ENCODE peak calls at places on chromosomes 13 and 19, in nine cellular contexts. E, X, C, Y, R, J, Z, O and L are unnamed samples. For H3K27me3, the result is how much of the 10 kb centered on the place peaks cover.

GRCh38 chr19:45097776-45098520 is 5.0 kb downstream of the PPP1R37 start:
- DNase-seq in R (no peak), Z (peak), Y (no peak), O (no peak), J (peak), X (peak), C (no peak), E (peak), L (peak)

GRCh38 chr19:7919681-7920519 is at the start of gene SNAPC2:
- DNase-seq in R (peak), J (peak), Z (peak), E (peak), Y (peak), O (peak), X (peak), C (peak), L (peak)

GRCh38 chr13:58324130-58324529 is 692.6 kb downstream of the PCDH17 start:
- DNase-seq in X (no peak), Y (no peak), J (no peak), E (no peak), C (no peak), Z (no peak), O (no peak), R (no peak), L (no peak)

GRCh38 chr13:67515895-67516294 is 285.8 kb upstream of the PCDH9 start:
- DNase-seq in E (no peak), R (no peak), Z (no peak), C (no peak), X (peak), O (no peak), Y (no peak), J (no peak), L (no peak)

GRCh38 chr19:30074096-30074495 is 132.1 kb downstream of the URI1 start:
- DNase-seq in Y (no peak), C (peak), X (no peak), Z (no peak), E (peak), J (no peak), O (no peak), R (no peak), L (no peak)

GRCh38 chr19:29810504-29810871 is 1.3 kb upstream of the CCNE1 start:
- DNase-seq in E (no peak), J (no peak), O (no peak), Z (peak), Y (peak), C (peak), X (peak), R (no peak), L (no peak)

GRCh38 chr13:41509996-41510395 is 52.6 kb downstream of the RGCC start:
- DNase-seq in J (no peak), O (no peak), Z (no peak), X (no peak), R (no peak), Y (no peak), E (no peak), C (no peak), L (no peak)

GRCh38 chr19:4977299-4978174 is 8.6 kb downstream of the KDM4B start:
- DNase-seq in C (no peak), X (peak), E (peak), O (peak), Y (peak), Z (peak), J (no peak), R (peak), L (peak)

GRCh38 chr13:99103536-99103935 is 97.1 kb upstream of the UBAC2 start:
- DNase-seq in X (no peak), Y (no peak), C (no peak), J (no peak), O (no peak), R (no peak), Z (no peak), E (no peak), L (no peak)

GRCh38 chr19:7925171-7925837 is 631 bp downstream of the CTXN1 start:
- DNase-seq in E (peak), X (peak), Z (peak), J (peak), Y (peak), O (peak), R (peak), C (peak), L (no peak)

GRCh38 chr19:31378404-31378803 is 29.2 kb upstream of the TSHZ3 start:
- DNase-seq in Z (no peak), E (peak), R (no peak), O (no peak), C (no peak), X (peak), Y (peak), J (no peak), L (peak)

GRCh38 chr13:65293530-65294198 is 1936.5 kb downstream of the PCDH9 start:
- DNase-seq in O (no peak), C (no peak), E (no peak), Z (no peak), X (no peak), Y (no peak), R (no peak), J (no peak), L (no peak)

GRCh38 chr13:24463078-24463477 is 49.5 kb downstream of the PARP4 start:
- DNase-seq in R (no peak), J (no peak), C (no peak), Z (no peak), E (no peak), Y (no peak), X (no peak), O (no peak), L (no peak)

GRCh38 chr19:7658219-7658686 is 10.6 kb upstream of the RETN start:
- DNase-seq in J (no peak), C (no peak), Z (no peak), O (no peak), X (no peak), Y (peak), R (no peak), E (no peak), L (no peak)

GRCh38 chr19:7153008-7153407 is 83.5 kb downstream of the ZNF557 start:
- DNase-seq in E (no peak), Z (no peak), Y (no peak), O (no peak), R (no peak), C (no peak), J (no peak), X (no peak), L (no peak)

GRCh38 chr19:48632692-48633147 is 4.5 kb downstream of the DBP start:
- DNase-seq in X (peak), J (no peak), E (no peak), O (no peak), C (no peak), R (no peak), Z (peak), Y (no peak), L (no peak)

GRCh38 chr19:43798546-43799409 is 3.5 kb downstream of the LYPD5 start:
- DNase-seq in C (no peak), R (peak), O (no peak), Z (peak), J (peak), Y (peak), E (peak), X (no peak), L (no peak)

GRCh38 chr13:31207630-31208549 is 8.1 kb downstream of the B3GLCT start:
- DNase-seq in Y (no peak), O (peak), J (no peak), E (no peak), X (peak), R (no peak), C (no peak), Z (no peak), L (no peak)

GRCh38 chr13:72186730-72187422 is 319.9 kb upstream of the DACH1 start:
- DNase-seq in E (peak), X (no peak), C (no peak), Y (peak), Z (no peak), J (no peak), R (no peak), O (no peak), L (no peak)
- TF ChIP-seq CTCF in E (no peak), X (no peak), C (no peak), Y (no peak), Z (no peak), J (no peak), R (no peak), O (no peak), L (no peak)

GRCh38 chr19:772730-773436 is 22.0 kb downstream of the MISP start:
- DNase-seq in X (no peak), O (no peak), Y (no peak), J (no peak), E (no peak), R (peak), C (no peak), Z (no peak), L (no peak)
- H3K27me3 ChIP-seq in X (under half), O (under half), Y (under half), J (under half), E (under half), R (under half), C (under half), Z (under half), L (under half)

GRCh38 chr13:107882708-107883560 is 332.4 kb downstream of the LIG4 start:
- DNase-seq in C (no peak), O (no peak), X (no peak), Z (no peak), J (no peak), Y (no peak), R (no peak), E (no peak), L (no peak)

GRCh38 chr13:107886118-107886517 is 329.2 kb downstream of the LIG4 start:
- DNase-seq in R (no peak), C (no peak), Z (no peak), E (no peak), Y (no peak), J (no peak), X (no peak), O (no peak), L (no peak)

GRCh38 chr13:107884564-107884963 is 330.8 kb downstream of the LIG4 start:
- DNase-seq in J (no peak), Z (no peak), E (no peak), O (no peak), X (no peak), R (no peak), C (no peak), Y (no peak), L (no peak)

GRCh38 chr13:107881362-107881761 is 334.0 kb downstream of the LIG4 start:
- DNase-seq in C (no peak), R (no peak), Y (no peak), E (no peak), O (no peak), J (no peak), X (peak), Z (no peak), L (no peak)

GRCh38 chr13:107883561-107884175 is 331.7 kb downstream of the LIG4 start:
- DNase-seq in Y (no peak), O (no peak), C (no peak), J (no peak), E (peak), R (no peak), X (peak), Z (no peak), L (no peak)
- H3K4me3 ChIP-seq in Y (no peak), O (no peak), C (no peak), J (no peak), E (no peak), R (no peak), X (peak), Z (no peak), L (no peak)

GRCh38 chr13:71320452-71320851 is 546.6 kb downstream of the DACH1 start:
- DNase-seq in O (no peak), C (no peak), Z (no peak), Y (no peak), E (no peak), J (no peak), R (no peak), X (peak), L (no peak)
- TF ChIP-seq CTCF in O (no peak), C (no peak), Z (no peak), Y (peak), E (peak), J (peak), R (no peak), X (peak), L (peak)

GRCh38 chr19:2288743-2289713 is 7.1 kb upstream of the PEAK3 start:
- DNase-seq in E (no peak), R (no peak), C (no peak), Y (no peak), Z (no peak), J (no peak), X (no peak), O (no peak), L (no peak)

GRCh38 chr19:2291185-2291751 is 9.3 kb upstream of the PEAK3 start:
- DNase-seq in Z (no peak), Y (no peak), J (no peak), R (no peak), C (no peak), X (no peak), E (no peak), O (no peak), L (no peak)

GRCh38 chr19:2289714-2290435 is 7.9 kb upstream of the PEAK3 start:
- DNase-seq in J (peak), R (no peak), Y (peak), E (no peak), X (no peak), Z (no peak), C (no peak), O (no peak), L (no peak)

GRCh38 chr19:2288010-2288742 is 6.2 kb upstream of the PEAK3 start:
- DNase-seq in X (no peak), J (no peak), Z (no peak), C (no peak), E (no peak), R (no peak), O (no peak), Y (no peak), L (no peak)

DNA sequence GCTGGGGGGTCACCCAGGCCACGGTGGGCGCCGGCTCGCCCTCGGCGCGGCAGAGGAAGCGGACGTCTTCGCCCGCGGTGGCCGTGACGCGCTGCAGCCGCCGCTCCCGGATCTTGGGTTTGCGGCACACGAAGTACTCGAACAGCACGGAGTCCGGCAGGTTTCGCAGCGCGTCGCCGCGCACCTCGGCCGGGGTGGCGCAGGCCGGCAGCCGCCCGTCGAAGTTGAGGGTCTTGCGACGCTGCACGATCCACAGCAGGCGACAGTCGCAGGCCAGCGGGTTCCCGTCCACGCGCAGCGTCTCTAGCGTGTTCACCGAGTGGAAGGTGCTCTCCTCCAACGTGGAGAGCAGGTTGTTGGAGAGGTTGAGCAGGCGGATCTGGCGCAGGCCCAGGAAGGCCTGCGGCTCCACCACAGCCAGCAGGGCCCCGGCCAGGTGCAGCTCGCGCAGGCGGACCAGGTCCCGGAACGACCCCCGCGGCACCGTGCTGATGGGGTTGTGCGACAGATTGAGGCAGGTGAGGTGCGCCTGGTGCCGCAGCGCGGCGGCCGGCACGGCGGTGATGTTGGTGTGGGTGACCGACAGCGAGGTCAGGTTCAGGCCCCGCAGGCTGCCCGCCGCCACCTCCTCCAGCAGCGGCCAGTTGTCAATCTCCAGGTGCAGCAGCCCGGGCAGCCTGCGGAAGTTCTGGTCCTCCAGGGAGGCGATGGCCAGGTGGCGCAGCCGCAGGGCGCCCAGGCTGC is 8.6 kb upstream of the PEAK3 start:
- DNase-seq in J (no peak), R (no peak), Z (no peak), X (no peak), O (no peak), C (no peak), Y (peak), E (peak), L (no peak)
- H3K27me3 ChIP-seq in J (half or more), R (under half), Z (under half), X (half or more), O (half or more), C (under half), Y (half or more), E (under half), L (under half)

DNA sequence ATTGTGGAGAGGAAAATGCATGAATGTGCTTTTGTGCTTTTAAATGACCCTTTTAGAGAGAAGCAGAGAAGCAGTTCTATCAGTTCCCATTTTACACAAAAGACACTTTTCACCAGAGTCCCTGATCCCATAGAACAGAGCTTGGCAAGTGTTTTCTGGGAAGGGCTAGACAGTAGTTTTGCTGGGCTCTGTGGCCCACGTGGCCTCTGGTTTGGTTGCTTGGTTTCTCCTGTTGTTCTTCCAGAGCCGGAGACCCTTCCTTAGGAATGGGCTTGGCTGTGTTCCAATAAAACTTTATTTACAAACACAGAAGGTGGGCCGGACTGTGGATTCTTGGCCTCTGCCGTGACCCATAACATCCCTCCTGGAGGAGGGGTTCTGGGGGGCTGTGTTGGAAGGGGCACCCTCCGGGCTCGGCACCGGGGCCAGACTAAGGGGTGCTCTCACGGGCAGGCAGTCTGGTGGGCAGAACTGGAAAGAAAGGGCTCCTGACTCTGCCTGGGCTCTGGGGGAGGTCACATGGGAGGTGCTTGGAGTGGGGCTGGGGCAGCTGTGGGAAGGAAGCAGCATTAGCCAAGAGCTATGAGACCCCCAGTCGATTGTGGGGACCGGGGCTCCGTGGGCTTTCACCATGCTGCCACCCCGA is 3.2 kb downstream of the SPPL2B start:
- DNase-seq in J (no peak), C (no peak), X (no peak), Z (no peak), O (peak), Y (no peak), R (peak), E (no peak), L (no peak)
- H3K4me3 ChIP-seq in J (no peak), C (no peak), X (no peak), Z (no peak), O (no peak), Y (no peak), R (no peak), E (no peak), L (no peak)